ENCODE peak calls at places on chromosome 21, in five cellular contexts. O is stimulated activated CD4-positive, alpha-beta T cell treated with anti-CD3 and anti-CD28 coated beads, Interleukin-1b, Interleukin-23, amount 100 ng/mL, for 1 hour; B is NAMALWA; F is adrenal gland; S is HFFc6. Y is an unnamed sample.

GRCh38 chr21:32083175-32083574 is 195.7 kb downstream of the MIS18A start:
- DNase-seq in B (no peak), O (no peak), F (no peak), S (no peak), Y (no peak)

GRCh38 chr21:14981246-14981645 is 83.6 kb downstream of the NRIP1 start:
- DNase-seq in B (no peak), O (no peak), F (no peak), S (no peak), Y (no peak)

GRCh38 chr21:30083120-30083945 is 83.3 kb downstream of the CLDN17 start:
- DNase-seq in S (no peak), F (no peak), O (no peak), B (no peak), Y (no peak)

GRCh38 chr21:25831300-25831699 is 96.5 kb downstream of the GABPA start:
- DNase-seq in O (no peak), B (no peak), S (no peak), F (no peak), Y (no peak)

GRCh38 chr21:39451332-39452206 is at the start of gene SH3BGR:
- DNase-seq in F (no peak), B (no peak), S (no peak), O (no peak), Y (peak)

GRCh38 chr21:45831991-45832740 is 149.4 kb upstream of the COL6A1 start:
- DNase-seq in S (no peak), B (no peak), O (no peak), F (no peak), Y (no peak)

GRCh38 chr21:45356653-45357435 is 48.1 kb upstream of the COL18A1 start:
- DNase-seq in B (no peak), O (no peak), S (no peak), F (no peak), Y (no peak)

GRCh38 chr21:42219606-42220137 is 732 bp downstream of the ABCG1 start:
- DNase-seq in S (no peak), F (no peak), B (peak), O (no peak), Y (peak)

GRCh38 chr21:45556645-45557601 is 14.7 kb upstream of the SLC19A1 start:
- DNase-seq in S (no peak), B (no peak), F (no peak), O (no peak), Y (peak)

GRCh38 chr21:32520885-32521735 is 64.2 kb downstream of the TCP10L start:
- DNase-seq in O (no peak), F (peak), B (no peak), S (peak), Y (peak)

GRCh38 chr21:42834730-42835191 is 44.6 kb downstream of the WDR4 start:
- DNase-seq in O (no peak), B (no peak), F (peak), S (no peak), Y (no peak)